ENCODE peak calls at places on chromosomes 1 and 21, in four cellular contexts. C, K, G and X are unnamed samples.
A peak's percentile ranks its signal among the peaks of the same experiment; 100 is the strongest.

GRCh38 chr1:5423109-5423508 is 569.1 kb downstream of the NPHP4 start:
- DNase-seq in C (no peak), K (no peak), G (no peak), X (no peak)

GRCh38 chr1:183093066-183093668 is 69.9 kb downstream of the LAMC1 start:
- DNase-seq in C (no peak), K (no peak), G (no peak), X (no peak)

GRCh38 chr21:42407476-42407875 is 3.8 kb downstream of the UBASH3A start:
- DNase-seq in C (no peak), K (no peak), G (no peak), X (no peak)

GRCh38 chr21:34202553-34203332 is 129.4 kb downstream of the MRPS6 start:
- DNase-seq in C (peak; percentile 76), K (no peak), G (no peak), X (no peak)

GRCh38 chr1:60287536-60287935 is 214.0 kb upstream of the C1orf87 start:
- DNase-seq in C (no peak), K (no peak), G (no peak), X (no peak)

GRCh38 chr1:42936309-42937078 is 22.2 kb downstream of the SLC2A1 start:
- DNase-seq in C (no peak), K (peak; percentile 96), G (no peak), X (peak; percentile 71)

GRCh38 chr1:18957136-18957521 is 653 bp upstream of the IFFO2 start:
- DNase-seq in C (no peak), K (no peak), G (no peak), X (no peak)

GRCh38 chr1:52365091-52365745 is 787 bp downstream of the CC2D1B start:
- DNase-seq in C (peak; percentile 58), K (peak; percentile 78), G (no peak), X (peak; percentile 69)

GRCh38 chr1:86068841-86069756 is 87.5 kb downstream of the COL24A1 start:
- DNase-seq in C (no peak), K (no peak), G (no peak), X (peak; percentile 64)

GRCh38 chr1:2611034-2611501 is 21.7 kb downstream of the MMEL1 start:
- DNase-seq in C (peak; percentile 64), K (peak; percentile 94), G (no peak), X (no peak)

GRCh38 chr1:116428600-116428999 is 55.6 kb downstream of the ATP1A1 start:
- DNase-seq in C (no peak), K (no peak), G (no peak), X (no peak)

GRCh38 chr1:172269644-172270043 is 150.8 kb upstream of the C1orf105 start:
- DNase-seq in C (no peak), K (no peak), G (peak; percentile 33), X (peak; percentile 66)

GRCh38 chr1:30473920-30474817 is 249.2 kb downstream of the MATN1 start:
- DNase-seq in C (no peak), K (no peak), G (no peak), X (no peak)

GRCh38 chr1:30474818-30475200 is 248.6 kb downstream of the MATN1 start:
- DNase-seq in C (no peak), K (no peak), G (no peak), X (no peak)

GRCh38 chr1:30476476-30476875 is 246.9 kb downstream of the MATN1 start:
- DNase-seq in C (no peak), K (no peak), G (no peak), X (no peak)

GRCh38 chr1:30475966-30476365 is 247.4 kb downstream of the MATN1 start:
- DNase-seq in C (no peak), K (no peak), G (no peak), X (no peak)

GRCh38 chr1:30475201-30475600 is 248.2 kb downstream of the MATN1 start:
- DNase-seq in C (no peak), K (no peak), G (no peak), X (no peak)
- TF ChIP-seq MAFK in C (no peak), K (no peak), G (no peak), X (no peak)

GRCh38 chr1:241235236-241235897 is 121.6 kb downstream of the RGS7 start:
- DNase-seq in C (no peak), K (no peak), G (no peak), X (no peak)
- H3K9ac ChIP-seq in C (no peak overlapping the region), K (no peak overlapping the region), G (no peak overlapping the region), X (no peak overlapping the region)

GRCh38 chr1:44664730-44665370 is 9.4 kb downstream of the TMEM53 start:
- DNase-seq in C (no peak), K (no peak), G (no peak), X (no peak)
- TF ChIP-seq MAFK in C (no peak), K (no peak), G (no peak), X (no peak)

DNA sequence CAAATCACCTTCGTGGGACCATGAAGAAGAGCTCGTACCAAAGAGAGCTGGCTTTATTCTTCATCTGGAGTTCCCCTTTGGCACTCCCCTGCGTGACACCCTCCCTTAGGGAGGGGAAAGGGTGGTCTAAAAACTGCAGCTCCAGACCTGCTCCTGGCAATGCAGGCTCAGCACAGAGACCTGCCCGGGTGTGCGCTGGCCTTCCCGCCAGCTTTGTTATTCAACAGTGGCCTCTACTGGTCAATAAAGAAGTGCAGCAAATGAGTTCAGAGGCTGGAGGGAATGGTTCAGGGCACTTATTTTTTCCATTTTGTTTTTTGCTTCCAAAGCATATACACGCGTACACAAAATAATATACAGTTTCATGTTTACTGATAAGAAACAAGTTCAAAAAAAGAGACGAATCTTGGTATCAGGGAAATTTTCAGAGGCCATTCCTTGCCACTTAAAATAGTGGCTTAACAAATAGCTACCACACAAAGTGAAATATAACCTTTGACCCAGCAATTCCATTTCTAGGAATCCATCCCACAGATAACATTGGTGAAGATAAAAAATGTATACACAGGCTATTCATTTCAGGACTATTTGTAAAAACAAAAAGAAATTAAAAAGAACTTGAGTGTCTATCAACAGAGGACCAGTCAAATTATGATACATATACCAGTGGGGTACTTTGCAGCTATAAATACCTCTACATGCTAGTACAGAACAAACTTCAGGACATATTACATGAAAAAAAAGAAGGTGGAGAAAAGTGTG is 8.2 kb downstream of the UBE2G2 start:
- DNase-seq in C (peak; percentile 55), K (peak; percentile 87), G (peak; percentile 57), X (peak; percentile 58)
- H3K9ac ChIP-seq in C (no peak overlapping the region), K (peak overlapping the region; percentile 33), G (peak overlapping the region; percentile 6), X (no peak overlapping the region)

DNA sequence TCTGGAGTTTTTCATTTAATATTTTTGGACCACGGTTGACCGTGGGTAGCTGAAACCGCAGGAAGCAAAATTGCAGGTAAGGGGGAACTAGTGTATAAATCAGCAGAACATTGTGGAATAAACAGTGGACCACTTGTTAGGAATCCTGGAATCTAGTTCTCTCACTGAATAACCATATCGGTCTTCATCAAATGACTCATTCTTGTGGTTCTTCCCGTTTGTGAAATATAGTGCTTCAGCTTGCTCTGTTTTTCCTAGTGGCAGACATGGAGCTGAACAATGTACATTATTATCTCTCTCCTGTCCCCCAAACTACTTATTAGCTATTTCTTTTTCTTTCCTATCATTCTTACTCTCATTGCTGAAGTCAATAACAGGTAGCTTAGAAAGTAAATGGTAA is 61.9 kb downstream of the HSPA13 start:
- DNase-seq in C (no peak), K (no peak), G (no peak), X (peak; percentile 0)
- TF ChIP-seq MAFK in C (no peak), K (no peak), G (no peak), X (no peak)

GRCh38 chr1:112363636-112364035 is 32.4 kb upstream of the CTTNBP2NL start:
- DNase-seq in C (no peak), K (no peak), G (no peak), X (no peak)

GRCh38 chr1:112358061-112358770 is 37.8 kb upstream of the CTTNBP2NL start:
- DNase-seq in C (no peak), K (no peak), G (no peak), X (peak; percentile 8)

GRCh38 chr1:112357467-112357866 is 38.5 kb upstream of the CTTNBP2NL start:
- DNase-seq in C (no peak), K (no peak), G (no peak), X (no peak)

GRCh38 chr1:112358798-112359408 is 37.1 kb upstream of the CTTNBP2NL start:
- DNase-seq in C (peak; percentile 82), K (peak; percentile 56), G (peak; percentile 30), X (peak; percentile 45)

GRCh38 chr1:112359961-112360767 is 35.9 kb upstream of the CTTNBP2NL start:
- DNase-seq in C (no peak), K (no peak), G (peak; percentile 25), X (peak; percentile 71)
- H3K9ac ChIP-seq in C (no peak overlapping the region), K (no peak overlapping the region), G (no peak overlapping the region), X (peak overlapping the region; percentile 44)

GRCh38 chr1:11648732-11649158 is 5.5 kb downstream of the FBXO2 start:
- DNase-seq in C (peak; percentile 88), K (peak; percentile 90), G (no peak), X (no peak)
- TF ChIP-seq MAFK in C (no peak), K (no peak), G (no peak), X (no peak)